ENCODE peak calls at places on chromosome 15, in six cellular contexts. Q, M, E, J, U and P are unnamed samples. For H3K4me1 and H3K27me3, the result is how much of the 10 kb centered on the place peaks cover.

GRCh38 chr15:78265752-78266224 is 1.4 kb downstream of the DNAJA4 start:
- DNase-seq in Q (peak), M (no peak), E (no peak), J (no peak), U (peak), P (no peak)

GRCh38 chr15:98442379-98442833 is 205.9 kb upstream of the IGF1R start:
- DNase-seq in Q (no peak), M (no peak), E (peak), J (no peak), U (peak), P (peak)

GRCh38 chr15:27825023-27825422 is 274.1 kb downstream of the OCA2 start:
- DNase-seq in Q (no peak), M (no peak), E (no peak), J (no peak), U (no peak), P (no peak)

GRCh38 chr15:29528276-29528675 is 258.7 kb upstream of the NSMCE3 start:
- DNase-seq in Q (no peak), M (no peak), E (no peak), J (no peak), U (no peak), P (no peak)

GRCh38 chr15:44087578-44088190 is 107.4 kb downstream of the FRMD5 start:
- DNase-seq in Q (no peak), M (no peak), E (no peak), J (no peak), U (peak), P (no peak)

GRCh38 chr15:25859838-25860645 is 3.1 kb downstream of the ATP10A start:
- DNase-seq in Q (no peak), M (no peak), E (no peak), J (no peak), U (no peak), P (no peak)

GRCh38 chr15:62783303-62783957 is 259.1 kb upstream of the TPM1 start:
- DNase-seq in Q (no peak), M (no peak), E (no peak), J (no peak), U (peak), P (no peak)

GRCh38 chr15:62334581-62334980 is 169.5 kb upstream of the C2CD4B start:
- DNase-seq in Q (no peak), M (no peak), E (no peak), J (no peak), U (no peak), P (no peak)

GRCh38 chr15:38536201-38536676 is 28.4 kb downstream of the RASGRP1 start:
- DNase-seq in Q (no peak), M (peak), E (no peak), J (peak), U (peak), P (no peak)

GRCh38 chr15:75230524-75231371 is 27.4 kb upstream of the GOLGA6C start:
- DNase-seq in Q (no peak), M (no peak), E (peak), J (peak), U (no peak), P (peak)

GRCh38 chr15:54594115-54594514 is 602.6 kb downstream of the RSL24D1 start:
- DNase-seq in Q (no peak), M (no peak), E (no peak), J (no peak), U (no peak), P (no peak)

GRCh38 chr15:29226431-29227216 is 43.0 kb downstream of the NSMCE3 start:
- DNase-seq in Q (no peak), M (no peak), E (no peak), J (no peak), U (no peak), P (no peak)

GRCh38 chr15:57343526-57343925 is 32.8 kb upstream of the CGNL1 start:
- DNase-seq in Q (no peak), M (no peak), E (no peak), J (no peak), U (no peak), P (no peak)

GRCh38 chr15:40964006-40964405 is 10.7 kb downstream of the CHAC1 start:
- DNase-seq in Q (no peak), M (no peak), E (no peak), J (no peak), U (no peak), P (no peak)

GRCh38 chr15:57150066-57150865 is 226.0 kb upstream of the CGNL1 start:
- DNase-seq in Q (no peak), M (no peak), E (no peak), J (no peak), U (peak), P (no peak)

GRCh38 chr15:57259511-57260143 is 116.7 kb upstream of the CGNL1 start:
- DNase-seq in Q (no peak), M (no peak), E (peak), J (no peak), U (peak), P (peak)

GRCh38 chr15:75640483-75641175 is 605 bp upstream of the IMP3 start:
- DNase-seq in Q (no peak), M (no peak), E (peak), J (no peak), U (peak), P (peak)

GRCh38 chr15:41501961-41502786 is 8.5 kb downstream of the ITPKA start:
- DNase-seq in Q (no peak), M (peak), E (peak), J (no peak), U (no peak), P (no peak)

GRCh38 chr15:65259367-65259781 is 27.3 kb downstream of the PARP16 start:
- DNase-seq in Q (no peak), M (no peak), E (no peak), J (peak), U (no peak), P (no peak)

GRCh38 chr15:34914316-34914715 is 55.2 kb downstream of the AQR start:
- DNase-seq in Q (no peak), M (no peak), E (no peak), J (no peak), U (no peak), P (no peak)

GRCh38 chr15:66085128-66085527 is 168.4 kb downstream of the MEGF11 start:
- DNase-seq in Q (no peak), M (no peak), E (peak), J (no peak), U (no peak), P (peak)

GRCh38 chr15:89356634-89357298 is 22.1 kb upstream of the POLG start:
- DNase-seq in Q (no peak), M (no peak), E (peak), J (no peak), U (no peak), P (peak)

GRCh38 chr15:57220220-57220619 is 156.1 kb upstream of the CGNL1 start:
- DNase-seq in Q (no peak), M (no peak), E (no peak), J (no peak), U (peak), P (no peak)

GRCh38 chr15:48358681-48359152 is 27.5 kb downstream of the DUT start:
- DNase-seq in Q (no peak), M (no peak), E (no peak), J (no peak), U (peak), P (no peak)

DNA sequence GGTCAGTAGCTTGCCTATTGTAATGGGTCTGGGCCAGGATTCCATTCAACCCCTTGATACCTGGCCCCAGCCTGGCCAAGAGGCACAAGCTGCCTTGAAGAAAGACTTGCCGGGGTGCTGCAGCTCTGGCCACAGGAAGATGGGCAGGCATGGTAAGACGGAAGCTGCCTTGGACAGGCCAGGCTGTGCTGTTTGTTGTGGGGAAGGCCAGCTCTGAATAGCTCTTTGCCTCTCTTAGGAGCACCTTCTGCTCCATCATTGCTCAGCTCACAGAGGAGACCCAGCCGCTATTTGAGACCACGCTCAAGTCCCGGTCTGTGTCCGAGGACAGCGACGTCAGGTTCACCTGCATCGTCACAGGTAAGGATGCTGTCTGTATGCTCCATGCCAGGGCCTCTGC is 10.1 kb downstream of the ALPK3 start:
- DNase-seq in Q (no peak), M (no peak), E (no peak), J (no peak), U (no peak), P (no peak)
- H3K4me1 ChIP-seq in Q (half or more), M (half or more), E (under half), J (half or more), U (under half), P (under half)

GRCh38 chr15:70475921-70476320 is 287.4 kb downstream of the UACA start:
- DNase-seq in Q (no peak), M (no peak), E (no peak), J (no peak), U (peak), P (no peak)
- H3K27me3 ChIP-seq in Q (under half), M (under half), E (under half), J (under half), U (under half), P (under half)

DNA sequence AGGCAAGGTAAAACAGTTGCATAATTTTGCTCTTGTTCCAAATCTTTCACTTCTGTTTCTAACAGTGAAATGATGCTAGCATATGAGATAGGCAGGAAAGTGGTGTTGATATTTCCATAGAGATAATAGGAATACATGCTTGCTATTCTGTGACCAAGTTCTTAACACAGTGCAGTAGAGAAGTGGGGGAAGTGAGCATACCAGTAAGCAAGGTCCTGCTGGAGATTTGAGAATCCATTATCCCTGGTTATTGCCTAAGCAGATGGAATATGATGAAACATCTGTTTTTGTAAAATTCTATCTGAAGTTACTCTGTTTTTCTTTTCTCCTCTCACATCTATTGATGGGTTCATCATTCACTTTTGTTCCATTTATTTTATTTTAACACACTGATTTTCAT is 28.7 kb downstream of the USP8 start:
- DNase-seq in Q (no peak), M (no peak), E (no peak), J (no peak), U (peak), P (peak)
- H3K4me1 ChIP-seq in Q (under half), M (under half), E (under half), J (under half), U (under half), P (under half)

GRCh38 chr15:55740981-55741591 is 1.9 kb downstream of the PRTG start:
- DNase-seq in Q (no peak), M (no peak), E (no peak), J (no peak), U (no peak), P (no peak)
- H3K27me3 ChIP-seq in Q (under half), M (under half), E (half or more), J (under half), U (under half), P (under half)

GRCh38 chr15:92883643-92884458 is 16.3 kb upstream of the CHD2 start:
- DNase-seq in Q (no peak), M (no peak), E (peak), J (no peak), U (peak), P (peak)
- H3K4me1 ChIP-seq in Q (half or more), M (under half), E (under half), J (under half), U (under half), P (under half)

DNA sequence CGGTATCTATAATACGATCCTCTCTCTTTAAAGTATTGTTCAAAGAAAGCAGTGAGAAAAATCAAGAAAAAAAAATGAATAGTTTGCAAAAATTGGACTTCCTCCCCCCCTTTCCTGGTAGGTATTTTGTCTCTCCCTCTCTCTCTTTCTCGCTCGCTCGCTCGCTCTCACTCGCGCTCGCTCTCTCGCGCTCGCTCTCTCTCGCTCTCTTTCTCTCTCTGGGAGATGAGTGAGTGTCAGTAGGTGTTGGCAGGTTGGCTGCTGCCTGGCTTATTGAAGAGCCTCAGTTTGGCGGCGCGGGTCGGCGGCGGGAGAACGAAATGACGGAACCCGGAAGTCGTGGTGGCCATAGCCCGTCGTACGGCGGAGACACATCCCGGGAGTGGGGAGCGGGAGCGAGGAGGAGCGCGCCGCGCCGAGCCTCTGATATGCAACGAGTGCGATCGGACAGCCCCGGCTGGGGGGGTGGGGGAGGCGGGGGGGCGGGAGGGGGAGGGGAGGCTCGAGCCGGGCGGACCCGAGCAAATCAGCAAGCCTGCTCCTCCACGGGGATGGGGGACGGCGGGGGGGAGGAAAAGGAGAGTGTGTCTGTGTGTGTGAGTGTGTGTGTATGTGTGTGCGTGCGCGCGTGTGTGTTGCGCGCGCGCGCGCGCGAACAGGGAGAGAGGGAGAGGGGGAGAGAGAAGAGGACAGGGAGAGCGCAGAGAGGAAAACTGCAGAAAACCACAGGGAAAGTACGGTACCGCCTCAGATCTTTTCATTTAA is at the start of gene MEIS2:
- DNase-seq in Q (peak), M (peak), E (peak), J (peak), U (peak), P (peak)
- H3K27me3 ChIP-seq in Q (under half), M (under half), E (half or more), J (under half), U (under half), P (under half)

GRCh38 chr15:96339662-96340347 is 9.3 kb downstream of the NR2F2 start:
- DNase-seq in Q (no peak), M (no peak), E (no peak), J (no peak), U (peak), P (no peak)
- H3K4me1 ChIP-seq in Q (under half), M (under half), E (half or more), J (under half), U (under half), P (under half)

DNA sequence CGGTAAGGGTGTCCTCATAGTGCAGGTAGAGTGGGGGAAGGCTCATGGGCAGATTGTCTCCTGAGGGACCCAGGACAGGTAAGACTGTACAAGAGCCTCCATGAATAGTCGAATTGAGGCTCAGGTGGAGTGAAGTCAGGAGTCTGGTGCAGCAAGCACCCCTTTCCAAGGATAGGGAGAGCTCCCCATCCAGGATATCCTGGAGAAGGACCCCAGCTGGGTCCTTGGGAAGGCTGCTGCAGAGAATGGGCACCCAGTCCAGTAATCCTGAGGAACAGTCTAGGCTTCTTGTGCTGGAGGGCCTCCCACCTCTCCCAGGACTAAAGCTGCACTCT is 592 bp downstream of the DUOXA2 start:
- DNase-seq in Q (no peak), M (no peak), E (no peak), J (no peak), U (no peak), P (no peak)
- H3K27me3 ChIP-seq in Q (under half), M (half or more), E (half or more), J (half or more), U (half or more), P (under half)